ENCODE peak calls at places on chromosomes 4 and X, in seven cellular contexts. Z, Q, S, O, M, D and H are unnamed samples. For H3K4me1, the result is how much of the 10 kb centered on the place peaks cover.

GRCh38 chr4:27759621-27760020 is 899.0 kb downstream of the STIM2 start:
- DNase-seq in Q (no peak), O (no peak), D (no peak), Z (no peak), M (no peak), S (no peak), H (no peak)

GRCh38 chr4:159946983-159947645 is 844.2 kb downstream of the RAPGEF2 start:
- DNase-seq in O (no peak), M (peak), Z (peak), S (no peak), D (peak), Q (no peak), H (no peak)

GRCh38 chr4:38856524-38857337 is at the start of gene TLR6:
- DNase-seq in M (peak), O (no peak), S (peak), D (no peak), Z (peak), Q (no peak), H (peak)

GRCh38 chrX:4043951-4044350 is 330.5 kb upstream of the PRKX start:
- DNase-seq in Z (no peak), M (no peak), Q (no peak), D (no peak), O (no peak), S (no peak), H (no peak)

GRCh38 chrX:68853665-68854251 is 24.9 kb downstream of the EFNB1 start:
- DNase-seq in S (no peak), D (no peak), Q (no peak), Z (no peak), M (no peak), O (no peak), H (no peak)

GRCh38 chrX:31353095-31353494 is 281.3 kb upstream of the FTHL17 start:
- DNase-seq in O (no peak), Q (no peak), M (no peak), D (no peak), S (no peak), Z (no peak), H (no peak)

GRCh38 chr4:6449746-6450369 is 22.6 kb downstream of the PPP2R2C start:
- DNase-seq in Z (no peak), S (no peak), M (no peak), D (no peak), O (no peak), Q (no peak), H (no peak)

GRCh38 chr4:791866-792630 is 33.9 kb downstream of the CPLX1 start:
- DNase-seq in Z (no peak), O (no peak), Q (peak), S (no peak), D (no peak), M (no peak), H (no peak)

GRCh38 chrX:17613979-17614572 is 123.2 kb upstream of the SCML1 start:
- DNase-seq in Q (no peak), Z (no peak), M (no peak), D (no peak), S (no peak), O (no peak), H (peak)

GRCh38 chr4:66602622-66603021 is 932.3 kb upstream of the EPHA5 start:
- DNase-seq in S (no peak), Z (no peak), Q (no peak), M (no peak), D (no peak), O (no peak), H (no peak)

GRCh38 chrX:106933538-106933961 is 13.3 kb downstream of the CLDN2 start:
- DNase-seq in Z (no peak), Q (no peak), O (no peak), D (peak), M (no peak), S (no peak), H (peak)

GRCh38 chr4:126687655-126688358 is 945.0 kb upstream of the INTU start:
- DNase-seq in M (no peak), Q (no peak), Z (no peak), S (no peak), O (no peak), D (no peak), H (no peak)

GRCh38 chr4:118732591-118733330 is 47.6 kb downstream of the METTL14 start:
- DNase-seq in O (no peak), Q (no peak), M (no peak), S (no peak), Z (no peak), D (no peak), H (no peak)

GRCh38 chr4:5472166-5472565 is 236.2 kb downstream of the EVC2 start:
- DNase-seq in Q (no peak), Z (no peak), M (no peak), S (no peak), D (no peak), O (no peak), H (no peak)

GRCh38 chrX:13103111-13103913 is 58.9 kb upstream of the FAM9C start:
- DNase-seq in D (no peak), O (no peak), S (no peak), Q (no peak), M (no peak), Z (no peak), H (no peak)

GRCh38 chr4:105555409-105555808 is 3.0 kb downstream of the ARHGEF38 start:
- DNase-seq in D (no peak), S (no peak), M (peak), O (no peak), Z (no peak), Q (no peak), H (no peak)

GRCh38 chrX:119693996-119694451 is 1.1 kb upstream of the SEPTIN6 start:
- DNase-seq in O (peak), S (no peak), Q (no peak), D (no peak), Z (no peak), M (peak), H (no peak)

GRCh38 chr4:89509708-89510269 is 202.2 kb upstream of the GPRIN3 start:
- DNase-seq in M (no peak), D (no peak), Z (no peak), O (no peak), Q (no peak), S (no peak), H (no peak)

GRCh38 chrX:15686818-15687685 is 22.4 kb upstream of the CLTRN start:
- DNase-seq in S (peak), Z (peak), M (peak), D (peak), Q (no peak), O (peak), H (peak)

GRCh38 chr4:121740796-121741409 is 24.1 kb downstream of the SMIM43 start:
- DNase-seq in D (no peak), Q (no peak), M (no peak), Z (no peak), S (no peak), O (no peak), H (no peak)

GRCh38 chr4:77676842-77677241 is 71.2 kb downstream of the CXCL13 start:
- DNase-seq in Q (no peak), S (no peak), O (no peak), D (no peak), M (no peak), Z (no peak), H (no peak)

GRCh38 chr4:65968873-65969272 is 298.6 kb upstream of the EPHA5 start:
- DNase-seq in Q (no peak), S (no peak), D (no peak), O (no peak), Z (no peak), M (no peak), H (no peak)

GRCh38 chrX:12895856-12896255 is 10.6 kb upstream of the TLR8 start:
- DNase-seq in Z (no peak), M (no peak), D (no peak), Q (no peak), S (no peak), O (no peak), H (no peak)

GRCh38 chr4:75071241-75071778 is 138.4 kb downstream of the PARM1 start:
- DNase-seq in Q (no peak), M (no peak), Z (no peak), D (no peak), O (no peak), S (no peak), H (no peak)

GRCh38 chr4:128863314-128864075 is 54.0 kb downstream of the JADE1 start:
- DNase-seq in O (peak), Z (peak), M (peak), S (peak), Q (peak), D (peak), H (peak)

GRCh38 chrX:65589304-65589703 is 54.7 kb upstream of the LAS1L start:
- DNase-seq in O (no peak), Q (no peak), D (no peak), Z (no peak), M (no peak), S (no peak), H (no peak)
- H3K27ac ChIP-seq in O (no peak), Q (no peak), D (no peak), Z (no peak), M (no peak), S (no peak), H (no peak)

GRCh38 chr4:83558693-83559092 is 22.8 kb downstream of the GPAT3 start:
- DNase-seq in D (no peak), Z (no peak), Q (no peak), S (no peak), M (no peak), O (no peak), H (no peak)
- H3K4me1 ChIP-seq in D (half or more), Z (under half), Q (under half), S (under half), M (under half), O (under half), H (under half)

DNA sequence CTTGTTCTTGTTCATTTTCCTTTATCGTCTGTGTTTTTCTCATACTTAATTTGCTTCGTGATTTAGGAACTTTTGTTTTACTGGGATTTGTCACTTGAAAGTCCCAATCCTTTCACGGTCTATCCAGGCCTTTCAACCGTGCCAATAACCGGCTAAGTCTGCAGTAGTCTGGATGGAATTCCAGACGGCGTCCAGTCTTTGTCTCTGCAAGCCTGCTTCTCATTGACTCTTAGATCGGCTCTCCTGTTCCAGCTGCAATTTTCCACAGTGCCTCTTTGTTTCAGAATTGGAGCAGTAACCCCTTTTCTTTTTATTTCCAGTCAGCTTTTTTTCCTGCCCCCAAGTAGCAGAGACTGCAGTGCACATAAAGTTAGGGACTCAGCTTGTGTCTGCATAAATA is 37.2 kb upstream of the DHRSX start:
- DNase-seq in O (no peak), Q (no peak), M (peak), S (no peak), D (no peak), Z (peak), H (no peak)
- H3K27ac ChIP-seq in O (no peak), Q (no peak), M (peak), S (no peak), D (no peak), Z (peak), H (no peak)

GRCh38 chrX:1500701-1501624 is 36.0 kb downstream of the P2RY8 start:
- DNase-seq in Z (no peak), S (no peak), M (no peak), Q (no peak), D (no peak), O (peak), H (no peak)

GRCh38 chrX:1507511-1508463 is 29.2 kb downstream of the P2RY8 start:
- DNase-seq in O (peak), Z (no peak), S (peak), D (no peak), M (no peak), Q (peak), H (peak)

GRCh38 chrX:1502241-1502640 is 34.7 kb downstream of the P2RY8 start:
- DNase-seq in D (no peak), O (peak), S (no peak), M (no peak), Z (no peak), Q (no peak), H (no peak)

GRCh38 chrX:1506916-1507315 is 30.1 kb downstream of the P2RY8 start:
- DNase-seq in Z (no peak), S (no peak), Q (no peak), M (no peak), D (no peak), O (peak), H (no peak)

DNA sequence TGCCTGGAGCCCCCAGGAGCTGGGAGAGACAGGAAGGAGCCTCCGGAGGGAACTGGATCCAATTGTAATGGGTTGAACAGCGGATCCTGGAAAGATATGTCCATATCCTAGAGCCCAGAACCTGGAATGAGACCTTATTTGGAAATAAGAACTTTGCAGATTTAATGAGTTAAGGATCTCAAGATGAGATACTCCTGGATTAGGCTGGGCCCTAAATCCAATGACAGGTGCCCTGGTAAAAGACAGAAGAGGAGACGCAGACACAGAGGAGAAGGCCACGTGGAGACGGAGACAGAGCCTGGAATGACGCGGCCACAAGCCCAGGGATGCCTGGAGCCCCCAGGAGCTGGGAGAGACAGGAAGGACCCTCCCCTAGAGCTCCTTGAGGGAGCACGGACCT is 34.1 kb downstream of the P2RY8 start:
- DNase-seq in S (no peak), M (no peak), Q (no peak), O (no peak), D (no peak), Z (no peak), H (no peak)
- H3K4me1 ChIP-seq in S (under half), M (under half), Q (under half), O (under half), D (under half), Z (under half), H (under half)

GRCh38 chr4:143185253-143186107 is 763 bp downstream of the USP38 start:
- DNase-seq in S (no peak), O (peak), D (no peak), Z (peak), Q (peak), M (peak), H (no peak)
- H3K27ac ChIP-seq in S (peak), O (peak), D (peak), Z (peak), Q (peak), M (peak), H (peak)